ENCODE peak calls at places on chromosomes 5 and 9, in seven cellular contexts. One of them, this sample, is unnamed.

GRCh38 chr9:134679616-134680392 is 38.2 kb downstream of the COL5A1 start:
- DNase-seq in neural progenitor cell: no peak
- DNase-seq in M059J: no peak
- DNase-seq in occipital lobe: no peak
- DNase-seq in mesothelial cell of epicardium: no peak
- DNase-seq in germinal center: no peak
- DNase-seq in activated CD4-positive, CD25-positive, alpha-beta regulatory T cell treated with anti-CD3 and anti-CD28 coated beads, Interleukin-2, amount 50 U/mL, for 72 hours: no peak
- DNase-seq in this sample: no peak

GRCh38 chr5:8473016-8473415 is 604.1 kb downstream of the MTRR start:
- DNase-seq in neural progenitor cell: no peak
- DNase-seq in M059J: no peak
- DNase-seq in occipital lobe: no peak
- DNase-seq in mesothelial cell of epicardium: no peak
- DNase-seq in germinal center: no peak
- DNase-seq in activated CD4-positive, CD25-positive, alpha-beta regulatory T cell treated with anti-CD3 and anti-CD28 coated beads, Interleukin-2, amount 50 U/mL, for 72 hours: no peak
- DNase-seq in this sample: no peak

GRCh38 chr5:134527961-134528424 is 2.5 kb downstream of the JADE2 start:
- DNase-seq in neural progenitor cell: no peak
- DNase-seq in M059J: no peak
- DNase-seq in occipital lobe: no peak
- DNase-seq in mesothelial cell of epicardium: no peak
- DNase-seq in germinal center: no peak
- DNase-seq in activated CD4-positive, CD25-positive, alpha-beta regulatory T cell treated with anti-CD3 and anti-CD28 coated beads, Interleukin-2, amount 50 U/mL, for 72 hours: no peak
- DNase-seq in this sample: no peak

GRCh38 chr9:136981588-136982231 is 1.1 kb upstream of the LCNL1 start:
- DNase-seq in neural progenitor cell: no peak
- DNase-seq in M059J: peak
- DNase-seq in occipital lobe: peak
- DNase-seq in mesothelial cell of epicardium: no peak
- DNase-seq in germinal center: no peak
- DNase-seq in activated CD4-positive, CD25-positive, alpha-beta regulatory T cell treated with anti-CD3 and anti-CD28 coated beads, Interleukin-2, amount 50 U/mL, for 72 hours: no peak
- DNase-seq in this sample: peak

GRCh38 chr5:50807661-50808060 is 141.2 kb downstream of the PARP8 start:
- DNase-seq in neural progenitor cell: no peak
- DNase-seq in M059J: no peak
- DNase-seq in occipital lobe: no peak
- DNase-seq in mesothelial cell of epicardium: no peak
- DNase-seq in germinal center: no peak
- DNase-seq in activated CD4-positive, CD25-positive, alpha-beta regulatory T cell treated with anti-CD3 and anti-CD28 coated beads, Interleukin-2, amount 50 U/mL, for 72 hours: no peak
- DNase-seq in this sample: no peak

GRCh38 chr9:121331549-121331948 is 38.5 kb downstream of the STOM start:
- DNase-seq in neural progenitor cell: no peak
- DNase-seq in M059J: peak
- DNase-seq in occipital lobe: no peak
- DNase-seq in mesothelial cell of epicardium: no peak
- DNase-seq in germinal center: no peak
- DNase-seq in activated CD4-positive, CD25-positive, alpha-beta regulatory T cell treated with anti-CD3 and anti-CD28 coated beads, Interleukin-2, amount 50 U/mL, for 72 hours: no peak
- DNase-seq in this sample: no peak

GRCh38 chr9:114164191-114164794 is 9.0 kb downstream of the COL27A1 start:
- DNase-seq in neural progenitor cell: no peak
- DNase-seq in M059J: no peak
- DNase-seq in occipital lobe: no peak
- DNase-seq in mesothelial cell of epicardium: no peak
- DNase-seq in germinal center: no peak
- DNase-seq in activated CD4-positive, CD25-positive, alpha-beta regulatory T cell treated with anti-CD3 and anti-CD28 coated beads, Interleukin-2, amount 50 U/mL, for 72 hours: no peak
- DNase-seq in this sample: no peak

GRCh38 chr9:91843623-91844111 is 106.4 kb downstream of the ROR2 start:
- DNase-seq in neural progenitor cell: peak
- DNase-seq in M059J: no peak
- DNase-seq in occipital lobe: no peak
- DNase-seq in mesothelial cell of epicardium: no peak
- DNase-seq in germinal center: no peak
- DNase-seq in activated CD4-positive, CD25-positive, alpha-beta regulatory T cell treated with anti-CD3 and anti-CD28 coated beads, Interleukin-2, amount 50 U/mL, for 72 hours: no peak
- DNase-seq in this sample: no peak

GRCh38 chr5:25448190-25448621 is 803.4 kb upstream of the CDH10 start:
- DNase-seq in neural progenitor cell: peak
- DNase-seq in M059J: no peak
- DNase-seq in occipital lobe: no peak
- DNase-seq in mesothelial cell of epicardium: no peak
- DNase-seq in germinal center: no peak
- DNase-seq in activated CD4-positive, CD25-positive, alpha-beta regulatory T cell treated with anti-CD3 and anti-CD28 coated beads, Interleukin-2, amount 50 U/mL, for 72 hours: no peak
- DNase-seq in this sample: no peak

GRCh38 chr9:121171236-121171635 is 30.4 kb downstream of the RAB14 start:
- DNase-seq in neural progenitor cell: no peak
- DNase-seq in M059J: no peak
- DNase-seq in occipital lobe: no peak
- DNase-seq in mesothelial cell of epicardium: no peak
- DNase-seq in germinal center: no peak
- DNase-seq in activated CD4-positive, CD25-positive, alpha-beta regulatory T cell treated with anti-CD3 and anti-CD28 coated beads, Interleukin-2, amount 50 U/mL, for 72 hours: no peak
- DNase-seq in this sample: no peak

GRCh38 chr5:137137013-137137632 is 362.0 kb downstream of the SPOCK1 start:
- DNase-seq in neural progenitor cell: peak
- DNase-seq in M059J: no peak
- DNase-seq in occipital lobe: no peak
- DNase-seq in mesothelial cell of epicardium: no peak
- DNase-seq in germinal center: no peak
- DNase-seq in activated CD4-positive, CD25-positive, alpha-beta regulatory T cell treated with anti-CD3 and anti-CD28 coated beads, Interleukin-2, amount 50 U/mL, for 72 hours: no peak
- DNase-seq in this sample: no peak

GRCh38 chr9:5112109-5112592 is 73.3 kb downstream of the INSL6 start:
- DNase-seq in neural progenitor cell: no peak
- DNase-seq in M059J: no peak
- DNase-seq in occipital lobe: no peak
- DNase-seq in mesothelial cell of epicardium: no peak
- DNase-seq in germinal center: no peak
- DNase-seq in activated CD4-positive, CD25-positive, alpha-beta regulatory T cell treated with anti-CD3 and anti-CD28 coated beads, Interleukin-2, amount 50 U/mL, for 72 hours: no peak
- DNase-seq in this sample: no peak

GRCh38 chr5:172437445-172438303 is 16.7 kb downstream of the SH3PXD2B start:
- DNase-seq in neural progenitor cell: no peak
- DNase-seq in M059J: peak
- DNase-seq in occipital lobe: no peak
- DNase-seq in mesothelial cell of epicardium: peak
- DNase-seq in germinal center: no peak
- DNase-seq in activated CD4-positive, CD25-positive, alpha-beta regulatory T cell treated with anti-CD3 and anti-CD28 coated beads, Interleukin-2, amount 50 U/mL, for 72 hours: no peak
- DNase-seq in this sample: no peak

GRCh38 chr5:137296213-137296702 is 202.9 kb downstream of the SPOCK1 start:
- DNase-seq in neural progenitor cell: peak
- DNase-seq in M059J: peak
- DNase-seq in occipital lobe: no peak
- DNase-seq in mesothelial cell of epicardium: no peak
- DNase-seq in germinal center: no peak
- DNase-seq in activated CD4-positive, CD25-positive, alpha-beta regulatory T cell treated with anti-CD3 and anti-CD28 coated beads, Interleukin-2, amount 50 U/mL, for 72 hours: no peak
- DNase-seq in this sample: no peak

GRCh38 chr9:129783516-129784361 is 19.2 kb upstream of the TOR1B start:
- DNase-seq in neural progenitor cell: peak
- DNase-seq in M059J: peak
- DNase-seq in occipital lobe: peak
- DNase-seq in mesothelial cell of epicardium: peak
- DNase-seq in germinal center: peak
- DNase-seq in activated CD4-positive, CD25-positive, alpha-beta regulatory T cell treated with anti-CD3 and anti-CD28 coated beads, Interleukin-2, amount 50 U/mL, for 72 hours: peak
- DNase-seq in this sample: peak

GRCh38 chr5:169581580-169582227 is 1.9 kb upstream of the SPDL1 start:
- DNase-seq in neural progenitor cell: peak
- DNase-seq in M059J: peak
- DNase-seq in occipital lobe: no peak
- DNase-seq in mesothelial cell of epicardium: no peak
- DNase-seq in germinal center: peak
- DNase-seq in activated CD4-positive, CD25-positive, alpha-beta regulatory T cell treated with anti-CD3 and anti-CD28 coated beads, Interleukin-2, amount 50 U/mL, for 72 hours: peak
- DNase-seq in this sample: peak

GRCh38 chr9:110050925-110051355 is 157.0 kb downstream of the C9orf152 start:
- DNase-seq in neural progenitor cell: no peak
- DNase-seq in M059J: peak
- DNase-seq in occipital lobe: no peak
- DNase-seq in mesothelial cell of epicardium: no peak
- DNase-seq in germinal center: peak
- DNase-seq in activated CD4-positive, CD25-positive, alpha-beta regulatory T cell treated with anti-CD3 and anti-CD28 coated beads, Interleukin-2, amount 50 U/mL, for 72 hours: no peak
- DNase-seq in this sample: no peak

GRCh38 chr9:121698627-121699270 is 47.3 kb downstream of the DAB2IP start:
- DNase-seq in neural progenitor cell: peak
- DNase-seq in M059J: no peak
- DNase-seq in occipital lobe: no peak
- DNase-seq in mesothelial cell of epicardium: peak
- DNase-seq in germinal center: peak
- DNase-seq in activated CD4-positive, CD25-positive, alpha-beta regulatory T cell treated with anti-CD3 and anti-CD28 coated beads, Interleukin-2, amount 50 U/mL, for 72 hours: no peak
- DNase-seq in this sample: no peak

GRCh38 chr9:109033941-109034700 is 20.8 kb upstream of the CTNNAL1 start:
- DNase-seq in neural progenitor cell: no peak
- DNase-seq in M059J: no peak
- DNase-seq in occipital lobe: no peak
- DNase-seq in mesothelial cell of epicardium: no peak
- DNase-seq in germinal center: no peak
- DNase-seq in activated CD4-positive, CD25-positive, alpha-beta regulatory T cell treated with anti-CD3 and anti-CD28 coated beads, Interleukin-2, amount 50 U/mL, for 72 hours: no peak
- DNase-seq in this sample: no peak

GRCh38 chr5:89265511-89266169 is 382.7 kb upstream of the MEF2C start:
- DNase-seq in neural progenitor cell: no peak
- DNase-seq in M059J: peak
- DNase-seq in occipital lobe: no peak
- DNase-seq in mesothelial cell of epicardium: no peak
- DNase-seq in germinal center: no peak
- DNase-seq in activated CD4-positive, CD25-positive, alpha-beta regulatory T cell treated with anti-CD3 and anti-CD28 coated beads, Interleukin-2, amount 50 U/mL, for 72 hours: no peak
- DNase-seq in this sample: no peak

GRCh38 chr5:141878186-141878770 is at the start of gene PCDH1:
- DNase-seq in neural progenitor cell: peak
- DNase-seq in M059J: peak
- DNase-seq in occipital lobe: peak
- DNase-seq in mesothelial cell of epicardium: no peak
- DNase-seq in germinal center: no peak
- DNase-seq in activated CD4-positive, CD25-positive, alpha-beta regulatory T cell treated with anti-CD3 and anti-CD28 coated beads, Interleukin-2, amount 50 U/mL, for 72 hours: no peak
- DNase-seq in this sample: no peak

GRCh38 chr9:124658165-124659017 is 112.7 kb downstream of the NR6A1 start:
- DNase-seq in neural progenitor cell: peak
- DNase-seq in M059J: peak
- DNase-seq in occipital lobe: peak
- DNase-seq in mesothelial cell of epicardium: peak
- DNase-seq in germinal center: peak
- DNase-seq in activated CD4-positive, CD25-positive, alpha-beta regulatory T cell treated with anti-CD3 and anti-CD28 coated beads, Interleukin-2, amount 50 U/mL, for 72 hours: no peak
- DNase-seq in this sample: peak

GRCh38 chr9:81526587-81526986 is 162.8 kb downstream of the TLE1 start:
- DNase-seq in neural progenitor cell: no peak
- DNase-seq in M059J: peak
- DNase-seq in occipital lobe: no peak
- DNase-seq in mesothelial cell of epicardium: no peak
- DNase-seq in germinal center: no peak
- DNase-seq in activated CD4-positive, CD25-positive, alpha-beta regulatory T cell treated with anti-CD3 and anti-CD28 coated beads, Interleukin-2, amount 50 U/mL, for 72 hours: no peak
- DNase-seq in this sample: no peak

GRCh38 chr5:27315541-27316282 is 277.3 kb upstream of the CDH9 start:
- DNase-seq in neural progenitor cell: peak
- DNase-seq in M059J: peak
- DNase-seq in occipital lobe: no peak
- DNase-seq in mesothelial cell of epicardium: no peak
- DNase-seq in germinal center: no peak
- DNase-seq in activated CD4-positive, CD25-positive, alpha-beta regulatory T cell treated with anti-CD3 and anti-CD28 coated beads, Interleukin-2, amount 50 U/mL, for 72 hours: no peak
- DNase-seq in this sample: no peak

GRCh38 chr9:124133752-124134151 is 122.2 kb downstream of the LHX2 start:
- DNase-seq in neural progenitor cell: peak
- DNase-seq in M059J: peak
- DNase-seq in occipital lobe: no peak
- DNase-seq in mesothelial cell of epicardium: no peak
- DNase-seq in germinal center: no peak
- DNase-seq in activated CD4-positive, CD25-positive, alpha-beta regulatory T cell treated with anti-CD3 and anti-CD28 coated beads, Interleukin-2, amount 50 U/mL, for 72 hours: no peak
- DNase-seq in this sample: peak

GRCh38 chr9:118809160-118809625 is 560.0 kb downstream of the BRINP1 start:
- DNase-seq in neural progenitor cell: peak
- DNase-seq in M059J: no peak
- DNase-seq in occipital lobe: no peak
- DNase-seq in mesothelial cell of epicardium: peak
- DNase-seq in germinal center: no peak
- DNase-seq in activated CD4-positive, CD25-positive, alpha-beta regulatory T cell treated with anti-CD3 and anti-CD28 coated beads, Interleukin-2, amount 50 U/mL, for 72 hours: no peak
- DNase-seq in this sample: no peak

GRCh38 chr5:177142029-177142681 is 8.6 kb downstream of the NSD1 start:
- DNase-seq in neural progenitor cell: no peak
- DNase-seq in M059J: no peak
- DNase-seq in occipital lobe: no peak
- DNase-seq in mesothelial cell of epicardium: no peak
- DNase-seq in germinal center: no peak
- DNase-seq in activated CD4-positive, CD25-positive, alpha-beta regulatory T cell treated with anti-CD3 and anti-CD28 coated beads, Interleukin-2, amount 50 U/mL, for 72 hours: no peak
- DNase-seq in this sample: no peak

GRCh38 chr9:124282442-124283231 is 24.9 kb downstream of the NEK6 start:
- DNase-seq in neural progenitor cell: no peak
- DNase-seq in M059J: no peak
- DNase-seq in occipital lobe: no peak
- DNase-seq in mesothelial cell of epicardium: no peak
- DNase-seq in germinal center: no peak
- DNase-seq in activated CD4-positive, CD25-positive, alpha-beta regulatory T cell treated with anti-CD3 and anti-CD28 coated beads, Interleukin-2, amount 50 U/mL, for 72 hours: no peak
- DNase-seq in this sample: no peak

GRCh38 chr9:78031271-78031825 is at the start of gene GNAQ:
- DNase-seq in neural progenitor cell: peak
- DNase-seq in M059J: no peak
- DNase-seq in occipital lobe: no peak
- DNase-seq in mesothelial cell of epicardium: no peak
- DNase-seq in germinal center: peak
- DNase-seq in activated CD4-positive, CD25-positive, alpha-beta regulatory T cell treated with anti-CD3 and anti-CD28 coated beads, Interleukin-2, amount 50 U/mL, for 72 hours: peak
- DNase-seq in this sample: no peak

GRCh38 chr5:38509185-38509584 is 47.3 kb downstream of the LIFR start:
- DNase-seq in neural progenitor cell: no peak
- DNase-seq in M059J: peak
- DNase-seq in occipital lobe: no peak
- DNase-seq in mesothelial cell of epicardium: no peak
- DNase-seq in germinal center: no peak
- DNase-seq in activated CD4-positive, CD25-positive, alpha-beta regulatory T cell treated with anti-CD3 and anti-CD28 coated beads, Interleukin-2, amount 50 U/mL, for 72 hours: no peak
- DNase-seq in this sample: no peak

GRCh38 chr5:105101597-105101996 is 1539.0 kb upstream of the NUDT12 start:
- DNase-seq in neural progenitor cell: no peak
- DNase-seq in M059J: peak
- DNase-seq in occipital lobe: no peak
- DNase-seq in mesothelial cell of epicardium: no peak
- DNase-seq in germinal center: no peak
- DNase-seq in activated CD4-positive, CD25-positive, alpha-beta regulatory T cell treated with anti-CD3 and anti-CD28 coated beads, Interleukin-2, amount 50 U/mL, for 72 hours: no peak
- DNase-seq in this sample: no peak

GRCh38 chr5:74947961-74948613 is 81.9 kb upstream of the FAM169A start:
- DNase-seq in neural progenitor cell: no peak
- DNase-seq in M059J: peak
- DNase-seq in occipital lobe: no peak
- DNase-seq in mesothelial cell of epicardium: no peak
- DNase-seq in germinal center: no peak
- DNase-seq in activated CD4-positive, CD25-positive, alpha-beta regulatory T cell treated with anti-CD3 and anti-CD28 coated beads, Interleukin-2, amount 50 U/mL, for 72 hours: no peak
- DNase-seq in this sample: no peak

GRCh38 chr5:113022661-113023060 is 46.1 kb downstream of the DCP2 start:
- DNase-seq in neural progenitor cell: no peak
- DNase-seq in M059J: peak
- DNase-seq in occipital lobe: no peak
- DNase-seq in mesothelial cell of epicardium: no peak
- DNase-seq in germinal center: peak
- DNase-seq in activated CD4-positive, CD25-positive, alpha-beta regulatory T cell treated with anti-CD3 and anti-CD28 coated beads, Interleukin-2, amount 50 U/mL, for 72 hours: no peak
- DNase-seq in this sample: no peak

GRCh38 chr9:79581794-79582193 is 10.0 kb downstream of the TLE4 start:
- DNase-seq in neural progenitor cell: peak
- DNase-seq in M059J: peak
- DNase-seq in occipital lobe: no peak
- DNase-seq in mesothelial cell of epicardium: no peak
- DNase-seq in germinal center: no peak
- DNase-seq in activated CD4-positive, CD25-positive, alpha-beta regulatory T cell treated with anti-CD3 and anti-CD28 coated beads, Interleukin-2, amount 50 U/mL, for 72 hours: no peak
- DNase-seq in this sample: no peak

GRCh38 chr5:147966326-147966725 is 60.0 kb upstream of the C5orf46 start:
- DNase-seq in neural progenitor cell: no peak
- DNase-seq in M059J: no peak
- DNase-seq in occipital lobe: no peak
- DNase-seq in mesothelial cell of epicardium: no peak
- DNase-seq in germinal center: no peak
- DNase-seq in activated CD4-positive, CD25-positive, alpha-beta regulatory T cell treated with anti-CD3 and anti-CD28 coated beads, Interleukin-2, amount 50 U/mL, for 72 hours: no peak
- DNase-seq in this sample: no peak

GRCh38 chr9:89002987-89003386 is 11.7 kb downstream of the S1PR3 start:
- DNase-seq in neural progenitor cell: no peak
- DNase-seq in M059J: no peak
- DNase-seq in occipital lobe: no peak
- DNase-seq in mesothelial cell of epicardium: no peak
- DNase-seq in germinal center: no peak
- DNase-seq in activated CD4-positive, CD25-positive, alpha-beta regulatory T cell treated with anti-CD3 and anti-CD28 coated beads, Interleukin-2, amount 50 U/mL, for 72 hours: no peak
- DNase-seq in this sample: no peak

This sample was measured in amygdala.